ENCODE peak calls at places on chromosomes 6 and 20, in seven cellular contexts. One of them, this sample, is unnamed.

GRCh38 chr6:34071884-34072379 is 74.0 kb downstream of the GRM4 start:
- DNase-seq in islet precursor cell: no peak
- DNase-seq in GM23248: no peak
- DNase-seq in GM04504: no peak
- DNase-seq in NCI-H1417: no peak
- DNase-seq in D341Med: no peak
- DNase-seq in Right ventricle myocardium superior: no peak
- DNase-seq in this sample: no peak

GRCh38 chr20:62728781-62729300 is 20.2 kb downstream of the NTSR1 start:
- DNase-seq in islet precursor cell: no peak
- DNase-seq in GM23248: no peak
- DNase-seq in GM04504: no peak
- DNase-seq in NCI-H1417: no peak
- DNase-seq in D341Med: no peak
- DNase-seq in Right ventricle myocardium superior: no peak
- DNase-seq in this sample: no peak

GRCh38 chr6:165729307-165729936 is 66.4 kb upstream of the PDE10A start:
- DNase-seq in islet precursor cell: no peak
- DNase-seq in GM23248: peak; percentile 15
- DNase-seq in GM04504: no peak
- DNase-seq in NCI-H1417: no peak
- DNase-seq in D341Med: no peak
- DNase-seq in Right ventricle myocardium superior: peak; percentile 52
- DNase-seq in this sample: peak; percentile 23

GRCh38 chr6:39082310-39082709 is 32.7 kb downstream of the SAYSD1 start:
- DNase-seq in islet precursor cell: peak; percentile 44
- DNase-seq in GM23248: no peak
- DNase-seq in GM04504: no peak
- DNase-seq in NCI-H1417: no peak
- DNase-seq in D341Med: no peak
- DNase-seq in Right ventricle myocardium superior: no peak
- DNase-seq in this sample: no peak

GRCh38 chr6:162856885-162857284 is 129.1 kb downstream of the PACRG start:
- DNase-seq in islet precursor cell: peak; percentile 87
- DNase-seq in GM23248: peak; percentile 85
- DNase-seq in GM04504: peak; percentile 65
- DNase-seq in NCI-H1417: no peak
- DNase-seq in D341Med: peak; percentile 69
- DNase-seq in Right ventricle myocardium superior: no peak
- DNase-seq in this sample: peak; percentile 89

GRCh38 chr20:16477632-16478031 is 95.6 kb downstream of the KIF16B start:
- DNase-seq in islet precursor cell: no peak
- DNase-seq in GM23248: no peak
- DNase-seq in GM04504: no peak
- DNase-seq in NCI-H1417: no peak
- DNase-seq in D341Med: no peak
- DNase-seq in Right ventricle myocardium superior: no peak
- DNase-seq in this sample: no peak

GRCh38 chr6:97465877-97466710 is 183.1 kb upstream of the MMS22L start:
- DNase-seq in islet precursor cell: no peak
- DNase-seq in GM23248: no peak
- DNase-seq in GM04504: no peak
- DNase-seq in NCI-H1417: no peak
- DNase-seq in D341Med: no peak
- DNase-seq in Right ventricle myocardium superior: no peak
- DNase-seq in this sample: peak; percentile 28

GRCh38 chr6:81241717-81242116 is 510.8 kb downstream of the TENT5A start:
- DNase-seq in islet precursor cell: no peak
- DNase-seq in GM23248: peak; percentile 65
- DNase-seq in GM04504: peak; percentile 55
- DNase-seq in NCI-H1417: no peak
- DNase-seq in D341Med: peak; percentile 22
- DNase-seq in Right ventricle myocardium superior: no peak
- DNase-seq in this sample: no peak

GRCh38 chr6:43268348-43268685 is 25.0 kb downstream of the TTBK1 start:
- DNase-seq in islet precursor cell: no peak
- DNase-seq in GM23248: peak; percentile 23
- DNase-seq in GM04504: no peak
- DNase-seq in NCI-H1417: no peak
- DNase-seq in D341Med: no peak
- DNase-seq in Right ventricle myocardium superior: no peak
- DNase-seq in this sample: no peak

GRCh38 chr6:161021978-161022743 is 30.6 kb downstream of the MAP3K4 start:
- DNase-seq in islet precursor cell: no peak
- DNase-seq in GM23248: no peak
- DNase-seq in GM04504: no peak
- DNase-seq in NCI-H1417: no peak
- DNase-seq in D341Med: no peak
- DNase-seq in Right ventricle myocardium superior: no peak
- DNase-seq in this sample: no peak

GRCh38 chr6:142764306-142764705 is 180.7 kb downstream of the HIVEP2 start:
- DNase-seq in islet precursor cell: no peak
- DNase-seq in GM23248: no peak
- DNase-seq in GM04504: no peak
- DNase-seq in NCI-H1417: no peak
- DNase-seq in D341Med: no peak
- DNase-seq in Right ventricle myocardium superior: no peak
- DNase-seq in this sample: no peak

This sample was measured in ELF-1.